ENCODE peak calls at places on chromosomes 13 and 19, in four cellular contexts. R is WTC11, T is GM12878, X is K562. J is an unnamed sample.

GRCh38 chr13:46552888-46553520 is at the start of gene LRCH1:
- DNase-seq in R (peak; percentile 82), T (no peak), X (peak; percentile 76), J (peak; percentile 46)

GRCh38 chr19:441213-441823 is 19.5 kb downstream of the SHC2 start:
- DNase-seq in R (no peak), T (no peak), X (no peak), J (no peak)

GRCh38 chr19:9498183-9498902 is at the start of gene ZNF560:
- DNase-seq in R (peak; percentile 59), T (no peak), X (peak; percentile 19), J (no peak)

GRCh38 chr19:5615756-5616327 is 6.7 kb downstream of the SAFB2 start:
- DNase-seq in R (no peak), T (no peak), X (no peak), J (no peak)

GRCh38 chr13:45799451-45799850 is 52.1 kb downstream of the SIAH3 start:
- DNase-seq in R (no peak), T (no peak), X (no peak), J (no peak)

GRCh38 chr19:48630289-48631036 is 6.7 kb downstream of the DBP start:
- DNase-seq in R (peak; percentile 72), T (no peak), X (no peak), J (no peak)

GRCh38 chr13:41065098-41065497 is 3.8 kb downstream of the WBP4 start:
- DNase-seq in R (no peak), T (no peak), X (no peak), J (no peak)

GRCh38 chr19:6185093-6185824 is 49.8 kb downstream of the ACSBG2 start:
- DNase-seq in R (no peak), T (no peak), X (no peak), J (no peak)

GRCh38 chr13:106440846-106441245 is 94.6 kb downstream of the EFNB2 start:
- DNase-seq in R (no peak), T (no peak), X (no peak), J (no peak)

GRCh38 chr13:24612726-24613125 is 67.5 kb upstream of the ATP12A start:
- DNase-seq in R (no peak), T (no peak), X (no peak), J (no peak)

GRCh38 chr13:86813198-86813597 is 858.0 kb upstream of the SLITRK5 start:
- DNase-seq in R (no peak), T (no peak), X (no peak), J (no peak)

GRCh38 chr13:29573190-29573589 is 22.3 kb downstream of the SLC7A1 start:
- DNase-seq in R (no peak), T (no peak), X (no peak), J (no peak)

GRCh38 chr19:3403489-3404323 is 37.3 kb downstream of the NFIC start:
- DNase-seq in R (no peak), T (no peak), X (no peak), J (peak; percentile 48)

GRCh38 chr13:91709180-91709579 is 310.8 kb downstream of the GPC5 start:
- DNase-seq in R (no peak), T (no peak), X (no peak), J (no peak)

GRCh38 chr13:84896128-84896527 is 903.1 kb downstream of the SLITRK6 start:
- DNase-seq in R (peak; percentile 47), T (peak; percentile 1), X (peak; percentile 5), J (peak; percentile 52)

GRCh38 chr19:54179921-54180452 is 7.0 kb upstream of the TMC4 start:
- DNase-seq in R (peak; percentile 94), T (no peak), X (peak; percentile 25), J (peak; percentile 62)

GRCh38 chr19:18183529-18183928 is 9.5 kb upstream of the MPV17L2 start:
- DNase-seq in R (no peak), T (no peak), X (no peak), J (no peak)

GRCh38 chr13:70623260-70623659 is 515.0 kb upstream of the KLHL1 start:
- DNase-seq in R (no peak), T (no peak), X (no peak), J (no peak)

GRCh38 chr19:46714523-46715106 is 2.3 kb downstream of the PRKD2 start:
- DNase-seq in R (no peak), T (no peak), X (no peak), J (no peak)

GRCh38 chr13:39091586-39091985 is 53.3 kb downstream of the NHLRC3 start:
- DNase-seq in R (no peak), T (no peak), X (no peak), J (no peak)

GRCh38 chr19:49888478-49888901 is 8.2 kb downstream of the IL4I1 start:
- DNase-seq in R (no peak), T (no peak), X (no peak), J (no peak)

GRCh38 chr13:102774596-102775375 is 1.2 kb upstream of the TEX30 start:
- DNase-seq in R (no peak), T (no peak), X (no peak), J (no peak)

GRCh38 chr13:69604698-69605097 is 502.9 kb upstream of the ATXN8OS start:
- DNase-seq in R (no peak), T (no peak), X (no peak), J (no peak)

GRCh38 chr19:11465605-11466004 is 15.2 kb downstream of the ELAVL3 start:
- DNase-seq in R (peak; percentile 69), T (no peak), X (no peak), J (no peak)

GRCh38 chr13:57644106-57644505 is 12.6 kb downstream of the PCDH17 start:
- DNase-seq in R (no peak), T (no peak), X (no peak), J (no peak)

GRCh38 chr13:102903659-102904407 is 58.0 kb downstream of the ERCC5 start:
- DNase-seq in R (no peak), T (no peak), X (peak; percentile 9), J (no peak)

GRCh38 chr19:58559275-58560006 is 1.0 kb upstream of the UBE2M start:
- DNase-seq in R (peak; percentile 90), T (peak; percentile 76), X (peak; percentile 95), J (peak; percentile 92)

GRCh38 chr19:57434386-57435061 is 601 bp upstream of the ZNF749 start:
- DNase-seq in R (peak; percentile 34), T (no peak), X (no peak), J (no peak)

GRCh38 chr19:57438925-57439324 is 3.8 kb downstream of the ZNF749 start:
- DNase-seq in R (peak; percentile 21), T (no peak), X (no peak), J (no peak)

GRCh38 chr19:57435062-57435978 is at the start of gene ZNF749:
- DNase-seq in R (peak; percentile 99), T (peak; percentile 94), X (peak; percentile 96), J (peak; percentile 98)

GRCh38 chr19:57436392-57436791 is 1.3 kb downstream of the ZNF749 start:
- DNase-seq in R (no peak), T (no peak), X (no peak), J (no peak)

GRCh38 chr19:57437931-57438330 is 2.8 kb downstream of the ZNF749 start:
- DNase-seq in R (no peak), T (no peak), X (no peak), J (no peak)
- TF ChIP-seq CBFB in R (no peak), T (no peak), X (no peak), J (no peak)

GRCh38 chr19:32258167-32258566 is 87.2 kb upstream of the ZNF507 start:
- DNase-seq in R (no peak), T (no peak), X (no peak), J (no peak)
- TF ChIP-seq CBFB in R (no peak), T (no peak), X (no peak), J (no peak)

DNA sequence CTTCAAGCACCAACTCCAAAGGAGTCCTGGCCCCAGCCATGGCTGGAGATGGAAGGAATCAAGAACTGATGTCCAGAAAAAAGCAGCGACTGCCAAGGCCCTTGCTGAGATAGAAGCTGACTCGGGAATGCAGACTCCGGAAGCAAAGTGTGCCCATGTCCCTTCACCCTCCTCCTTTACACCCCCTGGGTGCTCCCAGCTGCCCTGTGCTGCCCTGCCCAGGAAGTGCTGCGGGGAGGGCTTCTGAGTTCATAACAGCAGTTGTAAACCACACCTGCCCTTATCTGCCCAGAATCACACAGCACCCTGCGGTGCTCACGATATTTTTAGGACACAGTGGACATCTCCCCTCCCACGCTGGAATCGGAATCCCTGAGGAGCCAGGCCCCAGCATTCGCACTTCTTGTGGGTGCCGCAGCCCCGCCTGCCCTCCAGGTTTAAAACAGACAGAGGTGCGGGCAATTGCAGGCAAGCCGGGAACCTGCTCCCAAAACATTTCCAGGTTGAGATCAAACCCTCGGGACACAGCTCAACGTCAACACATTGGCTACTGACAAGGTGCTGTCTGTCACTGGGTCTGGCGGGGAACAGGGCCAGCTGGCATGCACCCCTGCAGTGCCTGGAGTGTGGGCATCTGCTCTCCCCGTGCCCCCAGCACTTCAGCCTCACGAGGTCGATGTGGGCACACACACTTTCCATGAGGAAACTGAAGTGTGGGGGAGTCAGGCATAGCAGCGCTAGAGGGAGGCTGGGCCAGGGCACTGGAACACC is 36.9 kb downstream of the RAB20 start:
- DNase-seq in R (no peak), T (no peak), X (no peak), J (no peak)
- TF ChIP-seq CBFB in R (no peak), T (no peak), X (no peak), J (no peak)

DNA sequence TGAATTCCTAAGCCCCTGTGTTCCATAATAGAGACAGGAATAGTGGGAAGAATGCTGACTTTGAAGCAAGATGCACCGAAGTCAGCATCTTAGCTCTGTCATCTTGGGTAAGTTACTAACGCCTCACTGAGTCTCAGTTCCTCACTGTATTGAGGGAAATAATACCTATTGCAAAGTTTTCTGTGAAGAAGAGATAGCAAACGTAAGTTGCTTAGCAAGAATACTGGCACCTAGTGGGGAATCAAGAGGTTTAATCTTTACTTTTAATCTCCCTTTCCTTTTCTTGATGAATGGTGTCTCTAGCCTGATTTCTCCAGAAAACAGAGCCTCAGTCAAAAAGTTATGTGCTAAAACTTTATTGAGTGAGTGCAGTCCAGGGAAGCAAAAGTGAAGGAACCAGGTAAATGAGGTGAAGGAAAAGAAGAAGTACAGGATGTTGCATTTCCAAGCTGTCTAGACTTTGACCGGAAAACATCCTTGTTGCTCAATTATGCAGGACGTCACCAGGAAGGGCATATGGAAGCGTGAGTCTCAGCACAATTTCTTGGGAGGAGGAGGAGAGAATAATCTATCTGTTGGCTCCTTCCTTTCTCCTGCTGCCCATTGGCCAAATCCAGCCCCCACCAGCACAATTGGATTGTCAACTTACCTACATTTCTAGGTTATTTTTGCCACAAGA is 210.0 kb downstream of the B3GLCT start:
- DNase-seq in R (no peak), T (no peak), X (no peak), J (no peak)
- TF ChIP-seq CBFB in R (no peak), T (no peak), X (no peak), J (no peak)

DNA sequence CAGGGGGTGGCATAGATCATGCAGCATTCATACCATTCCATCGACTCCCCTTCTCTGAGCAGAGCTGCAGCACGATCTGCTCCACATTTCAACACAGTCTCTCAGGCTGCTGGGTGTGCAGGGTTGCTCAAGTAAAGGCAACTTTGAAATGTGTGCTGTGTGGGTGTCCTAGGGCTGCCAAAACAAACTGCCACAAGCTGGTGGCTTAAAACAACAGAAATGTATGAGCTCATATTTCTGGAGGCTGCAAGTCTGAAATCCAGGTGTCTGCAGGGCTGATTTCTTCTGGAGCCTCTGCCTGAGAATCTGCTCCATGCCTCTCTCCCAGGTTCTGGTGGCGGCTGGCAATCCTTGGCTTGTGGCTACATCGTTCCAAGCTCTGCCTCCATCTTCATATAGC is 63.7 kb upstream of the WDFY2 start:
- DNase-seq in R (no peak), T (no peak), X (no peak), J (peak; percentile 63)
- TF ChIP-seq CBFB in R (no peak), T (no peak), X (no peak), J (no peak)